ENCODE peak calls at places on chromosomes 4 and X, in ten cellular contexts. P is AG09319, M is cardiac fibroblast, F is natural killer cell, Z is choroid plexus epithelial cell, V is glutamatergic neuron, D is NB4, X is fibroblast of lung, R is A549, A is endothelial cell of umbilical vein. T is an unnamed sample.

GRCh38 chr4:185880571-185880970 is 68.6 kb upstream of the SORBS2 start:
- DNase-seq in P (no peak), M (no peak), F (no peak), Z (no peak), V (no peak), D (no peak), X (no peak), R (peak; percentile 2), A (no peak), T (no peak)

GRCh38 chrX:148600581-148600980 is 100.2 kb downstream of the AFF2 start:
- DNase-seq in P (no peak), M (no peak), F (no peak), Z (no peak), V (no peak), D (no peak), X (no peak), R (no peak), A (no peak), T (no peak)

GRCh38 chr4:145679520-145679919 is 426 bp upstream of the C4orf51 start:
- DNase-seq in P (peak; percentile 69), M (peak; percentile 86), F (no peak), Z (peak; percentile 80), V (no peak), D (no peak), X (peak; percentile 86), R (peak; percentile 65), A (peak; percentile 66), T (no peak)

GRCh38 chr4:102104278-102104677 is 241.0 kb downstream of the SLC39A8 start:
- DNase-seq in P (no peak), M (no peak), F (no peak), Z (no peak), V (no peak), D (no peak), X (no peak), R (no peak), A (no peak), T (no peak)

GRCh38 chr4:76251448-76252270 is at the start of gene FAM47E:
- DNase-seq in P (no peak), M (peak; percentile 19), F (peak; percentile 56), Z (peak; percentile 23), V (peak; percentile 91), D (peak; percentile 40), X (peak; percentile 15), R (peak; percentile 57), A (peak; percentile 44), T (peak; percentile 36)

GRCh38 chr4:152039085-152039484 is 278.3 kb upstream of the GATB start:
- DNase-seq in P (no peak), M (peak; percentile 51), F (no peak), Z (peak; percentile 65), V (no peak), D (no peak), X (peak; percentile 77), R (no peak), A (no peak), T (no peak)

GRCh38 chr4:100907465-100908454 is 389.9 kb upstream of the EMCN start:
- DNase-seq in P (no peak), M (peak; percentile 52), F (no peak), Z (peak; percentile 36), V (no peak), D (no peak), X (peak; percentile 6), R (peak; percentile 31), A (peak; percentile 47), T (no peak)

GRCh38 chrX:41906515-41907165 is 16.7 kb downstream of the CASK start:
- DNase-seq in P (no peak), M (peak; percentile 36), F (no peak), Z (peak; percentile 39), V (no peak), D (no peak), X (no peak), R (peak; percentile 1), A (peak; percentile 28), T (no peak)

GRCh38 chr4:84401669-84402068 is 97.4 kb downstream of the NKX6-1 start:
- DNase-seq in P (no peak), M (no peak), F (no peak), Z (no peak), V (no peak), D (no peak), X (no peak), R (peak; percentile 2), A (no peak), T (no peak)

GRCh38 chr4:1345905-1346780 is 865 bp upstream of the UVSSA start:
- DNase-seq in P (no peak), M (peak; percentile 40), F (peak; percentile 44), Z (peak; percentile 66), V (peak; percentile 80), D (peak; percentile 93), X (peak; percentile 39), R (peak; percentile 45), A (peak; percentile 61), T (peak; percentile 73)

GRCh38 chr4:3791910-3792542 is 25.8 kb downstream of the ADRA2C start:
- DNase-seq in P (no peak), M (peak; percentile 9), F (no peak), Z (peak; percentile 25), V (peak; percentile 9), D (peak; percentile 52), X (no peak), R (peak; percentile 25), A (peak; percentile 16), T (peak; percentile 92)

GRCh38 chrX:1754077-1754476 is 139.2 kb downstream of the ASMT start:
- DNase-seq in P (peak; percentile 3), M (peak; percentile 3), F (no peak), Z (no peak), V (no peak), D (no peak), X (no peak), R (no peak), A (no peak), T (no peak)

GRCh38 chrX:1748408-1748807 is 133.5 kb downstream of the ASMT start:
- DNase-seq in P (no peak), M (no peak), F (no peak), Z (no peak), V (no peak), D (no peak), X (no peak), R (no peak), A (no peak), T (no peak)

GRCh38 chrX:1751781-1752180 is 136.9 kb downstream of the ASMT start:
- DNase-seq in P (no peak), M (no peak), F (no peak), Z (no peak), V (peak; percentile 34), D (peak; percentile 57), X (no peak), R (no peak), A (no peak), T (no peak)

GRCh38 chrX:1750267-1750666 is 135.4 kb downstream of the ASMT start:
- DNase-seq in P (no peak), M (no peak), F (no peak), Z (no peak), V (no peak), D (no peak), X (no peak), R (no peak), A (no peak), T (no peak)

DNA sequence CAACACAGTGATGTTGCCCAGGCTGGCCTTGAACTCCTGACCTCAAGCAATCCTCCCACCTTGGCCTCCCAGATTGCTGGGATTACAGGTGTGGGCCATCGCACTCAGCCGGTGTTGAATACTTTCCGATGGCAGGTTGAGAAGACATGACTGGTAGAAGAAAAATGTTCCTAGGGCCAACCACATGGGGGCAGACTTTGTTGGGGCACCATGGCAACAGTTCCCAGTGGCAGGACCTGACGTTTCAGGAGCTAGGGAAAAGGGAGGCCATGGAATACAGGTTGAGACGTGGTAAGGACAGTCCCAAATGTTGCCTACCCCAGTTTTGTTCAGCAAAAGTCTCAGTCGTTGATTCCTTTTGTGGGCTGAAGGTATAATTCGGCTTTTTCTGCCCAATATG is 134.6 kb downstream of the ASMT start:
- DNase-seq in P (no peak), M (no peak), F (no peak), Z (no peak), V (no peak), D (no peak), X (no peak), R (no peak), A (no peak), T (no peak)
- TF ChIP-seq CTCF in P (no peak), M (no peak), F (no peak), Z (no peak), V (no peak), D (peak; percentile 16), X (no peak), R (no peak), A (no peak), T (no peak)

GRCh38 chrX:43002526-43003203 is 224.7 kb upstream of the PPP1R2C start:
- DNase-seq in P (no peak), M (no peak), F (no peak), Z (no peak), V (no peak), D (peak; percentile 8), X (no peak), R (no peak), A (no peak), T (no peak)
- TF ChIP-seq CTCF in P (no peak), M (no peak), F (no peak), Z (no peak), V (no peak), D (no peak), X (no peak), R (no peak), A (no peak), T (no peak)

GRCh38 chrX:96373047-96373355 is 311.6 kb upstream of the DIAPH2 start:
- DNase-seq in P (no peak), M (no peak), F (no peak), Z (no peak), V (no peak), D (no peak), X (no peak), R (no peak), A (no peak), T (no peak)
- TF ChIP-seq CTCF in P (no peak), M (no peak), F (no peak), Z (no peak), V (peak; percentile 9), D (no peak), X (no peak), R (no peak), A (no peak), T (peak; percentile 4)

GRCh38 chr4:6702761-6703160 is 6.9 kb downstream of the MRFAP1L1 start:
- DNase-seq in P (no peak), M (no peak), F (no peak), Z (no peak), V (no peak), D (no peak), X (no peak), R (no peak), A (no peak), T (no peak)

GRCh38 chr4:6705638-6706037 is 4.0 kb downstream of the MRFAP1L1 start:
- DNase-seq in P (no peak), M (no peak), F (no peak), Z (no peak), V (no peak), D (no peak), X (no peak), R (no peak), A (no peak), T (no peak)

GRCh38 chr4:6699903-6700302 is 6.2 kb downstream of the S100P start:
- DNase-seq in P (no peak), M (no peak), F (no peak), Z (no peak), V (no peak), D (no peak), X (no peak), R (no peak), A (no peak), T (no peak)

GRCh38 chr4:6703786-6704185 is 5.9 kb downstream of the MRFAP1L1 start:
- DNase-seq in P (no peak), M (no peak), F (no peak), Z (peak; percentile 50), V (no peak), D (no peak), X (no peak), R (no peak), A (peak; percentile 27), T (no peak)

GRCh38 chr4:6701371-6701770 is 7.7 kb downstream of the S100P start:
- DNase-seq in P (no peak), M (no peak), F (peak; percentile 28), Z (no peak), V (no peak), D (peak; percentile 73), X (no peak), R (peak; percentile 32), A (no peak), T (no peak)
- TF ChIP-seq CTCF in P (peak; percentile 15), M (peak; percentile 32), F (peak; percentile 39), Z (peak; percentile 40), V (peak; percentile 20), D (peak; percentile 81), X (no peak), R (no peak), A (peak; percentile 14), T (peak; percentile 15)